ENCODE peak calls at places on chromosomes 3 and 15, in nine cellular contexts. Q is MM.1S, D is PC-3, I is neural progenitor cell, J is OCI-LY7, X is HCT116, M is GM23248, U is SK-N-SH, E is hepatocyte. Y is an unnamed sample.

GRCh38 chr3:141368925-141369794 is 856 bp downstream of the ZBTB38 start:
- DNase-seq in I (no peak), J (no peak), M (peak), U (no peak), Q (peak), D (peak), X (no peak), E (peak), Y (no peak)

GRCh38 chr3:197829397-197830045 is 38.5 kb downstream of the LRCH3 start:
- DNase-seq in U (no peak), J (no peak), M (no peak), Q (no peak), I (no peak), X (no peak), E (no peak), D (no peak), Y (no peak)

GRCh38 chr3:169289303-169289702 is 374.2 kb downstream of the MECOM start:
- DNase-seq in E (no peak), D (no peak), X (no peak), Q (no peak), U (no peak), I (peak), J (no peak), M (no peak), Y (no peak)

GRCh38 chr3:12484983-12485327 is 675 bp downstream of the TSEN2 start:
- DNase-seq in X (no peak), J (no peak), Q (no peak), I (peak), D (no peak), E (no peak), M (no peak), U (no peak), Y (peak)

GRCh38 chr15:74036271-74037170 is 42.0 kb downstream of the PML start:
- DNase-seq in M (peak), U (peak), X (peak), E (peak), D (peak), I (peak), Q (no peak), J (peak), Y (peak)

GRCh38 chr3:139533781-139534443 is 5.6 kb downstream of the RBP1 start:
- DNase-seq in Q (no peak), U (peak), X (peak), I (no peak), E (peak), M (peak), D (peak), J (no peak), Y (no peak)

GRCh38 chr3:31462050-31462569 is 70.6 kb upstream of the STT3B start:
- DNase-seq in I (no peak), D (no peak), U (no peak), M (peak), E (peak), X (no peak), Q (no peak), J (peak), Y (peak)

GRCh38 chr3:187403768-187404270 is 35.6 kb downstream of the RTP4 start:
- DNase-seq in I (no peak), E (peak), J (no peak), Q (no peak), U (no peak), M (peak), X (peak), D (peak), Y (no peak)

GRCh38 chr3:197577366-197578074 is 21.8 kb upstream of the BDH1 start:
- DNase-seq in I (no peak), Q (no peak), M (no peak), E (no peak), U (no peak), D (no peak), X (no peak), J (no peak), Y (no peak)

GRCh38 chr3:41175365-41175764 is 23.9 kb upstream of the CTNNB1 start:
- DNase-seq in X (no peak), Q (no peak), U (no peak), I (peak), J (no peak), M (peak), E (no peak), D (no peak), Y (peak)

GRCh38 chr3:41173926-41174702 is 25.2 kb upstream of the CTNNB1 start:
- DNase-seq in U (no peak), M (no peak), I (no peak), D (no peak), Q (no peak), X (no peak), E (no peak), J (no peak), Y (no peak)

GRCh38 chr3:41180396-41180795 is 18.9 kb upstream of the CTNNB1 start:
- DNase-seq in I (no peak), J (no peak), Q (no peak), X (no peak), E (no peak), M (no peak), D (no peak), U (no peak), Y (no peak)

GRCh38 chr3:41174703-41174964 is 24.7 kb upstream of the CTNNB1 start:
- DNase-seq in E (no peak), Q (no peak), J (no peak), U (no peak), I (no peak), X (no peak), D (no peak), M (no peak), Y (no peak)

DNA sequence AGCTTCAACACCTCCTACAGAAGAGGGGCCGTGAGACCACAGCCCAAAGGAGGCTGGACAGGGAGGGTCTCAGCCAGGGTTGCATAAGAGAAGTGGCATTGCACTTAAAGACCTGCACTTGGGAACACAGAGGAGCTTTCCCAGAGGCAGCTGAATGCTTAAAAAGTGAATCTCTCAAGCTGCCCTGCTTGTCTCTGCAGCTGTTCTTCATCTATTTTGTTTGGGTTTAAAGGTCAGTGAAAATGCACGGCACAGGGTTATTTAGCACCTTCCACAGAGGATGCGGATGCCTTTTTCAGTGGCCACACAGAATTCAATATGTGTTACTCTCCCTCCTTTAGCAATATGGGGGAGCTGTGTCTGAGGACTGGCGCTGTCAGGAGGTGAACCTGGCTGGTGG is 22.8 kb upstream of the CTNNB1 start:
- DNase-seq in I (no peak), E (no peak), X (no peak), U (no peak), J (no peak), M (no peak), Q (no peak), D (no peak), Y (no peak)
- TF ChIP-seq EZH2phosphoT487 in I (no peak), E (no peak), X (no peak), U (no peak), J (no peak), M (no peak), Q (no peak), D (no peak), Y (no peak)

GRCh38 chr15:76098685-76099084 is 38.9 kb downstream of the TMEM266 start:
- DNase-seq in M (no peak), X (no peak), E (peak), Q (no peak), U (no peak), D (no peak), J (no peak), I (no peak), Y (no peak)
- TF ChIP-seq EZH2phosphoT487 in M (no peak), X (no peak), E (no peak), Q (no peak), U (no peak), D (no peak), J (no peak), I (no peak), Y (no peak)

GRCh38 chr3:70806556-70806955 is 494.1 kb upstream of the MDFIC2 start:
- DNase-seq in D (no peak), X (no peak), E (no peak), I (no peak), J (no peak), Q (no peak), U (no peak), M (no peak), Y (no peak)
- TF ChIP-seq EZH2phosphoT487 in D (no peak), X (no peak), E (no peak), I (no peak), J (no peak), Q (no peak), U (no peak), M (no peak), Y (no peak)

DNA sequence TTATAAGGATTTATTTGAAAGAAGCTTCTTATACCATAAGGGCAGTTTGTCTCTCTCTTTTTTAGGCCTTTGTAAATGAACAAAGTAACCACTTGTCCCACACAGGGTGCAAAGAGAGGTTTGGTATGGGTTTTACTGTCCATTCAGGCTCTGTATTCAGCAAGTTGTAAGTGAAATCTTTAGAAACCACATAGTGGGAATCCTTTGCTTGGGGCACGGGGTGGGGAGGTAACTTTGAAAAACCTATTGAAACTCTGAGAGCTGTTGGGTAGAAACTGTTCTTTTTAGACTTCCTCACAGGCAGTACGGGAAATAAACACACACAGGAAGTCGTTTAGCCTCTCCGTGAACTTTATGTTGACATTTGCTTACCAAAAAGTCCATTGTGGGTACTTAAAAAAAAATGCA is 109.3 kb upstream of the RBMS3 start:
- DNase-seq in U (no peak), E (no peak), M (no peak), I (peak), J (peak), Q (peak), X (no peak), D (no peak), Y (no peak)
- TF ChIP-seq EZH2phosphoT487 in U (no peak), E (no peak), M (no peak), I (no peak), J (no peak), Q (no peak), X (no peak), D (no peak), Y (no peak)

GRCh38 chr3:100912571-100912970 is 80.7 kb downstream of the ABI3BP start:
- DNase-seq in E (no peak), I (no peak), U (no peak), Q (no peak), D (no peak), X (no peak), J (no peak), M (no peak), Y (no peak)

GRCh38 chr3:100911956-100912355 is 81.3 kb downstream of the ABI3BP start:
- DNase-seq in J (no peak), X (no peak), D (no peak), U (no peak), I (no peak), M (no peak), Q (no peak), E (no peak), Y (no peak)

GRCh38 chr3:100915706-100916105 is 77.5 kb downstream of the ABI3BP start:
- DNase-seq in I (no peak), Q (no peak), M (no peak), X (no peak), J (no peak), E (no peak), D (no peak), U (peak), Y (no peak)

GRCh38 chr3:100912976-100913375 is 80.2 kb downstream of the ABI3BP start:
- DNase-seq in X (no peak), D (peak), M (peak), U (no peak), Q (no peak), I (no peak), J (no peak), E (no peak), Y (no peak)

GRCh38 chr3:100913870-100914654 is 79.2 kb downstream of the ABI3BP start:
- DNase-seq in I (peak), X (no peak), E (peak), Q (no peak), D (no peak), M (peak), J (no peak), U (no peak), Y (no peak)
- TF ChIP-seq EZH2phosphoT487 in I (no peak), X (no peak), E (no peak), Q (no peak), D (no peak), M (no peak), J (no peak), U (no peak), Y (no peak)

GRCh38 chr3:23203651-23204111 is 554 bp downstream of the UBE2E2 start:
- DNase-seq in I (peak), M (peak), X (no peak), J (peak), D (peak), U (peak), Q (peak), E (peak), Y (peak)
- TF ChIP-seq EZH2phosphoT487 in I (no peak), M (no peak), X (no peak), J (no peak), D (no peak), U (no peak), Q (no peak), E (no peak), Y (no peak)

GRCh38 chr15:100529556-100529955 is 806 bp upstream of the CERS3 start:
- DNase-seq in E (no peak), M (no peak), X (no peak), J (no peak), Q (no peak), D (no peak), U (no peak), I (no peak), Y (no peak)
- TF ChIP-seq EZH2phosphoT487 in E (no peak), M (no peak), X (no peak), J (no peak), Q (no peak), D (no peak), U (no peak), I (no peak), Y (no peak)

GRCh38 chr3:73365756-73366397 is 258.9 kb downstream of the PDZRN3 start:
- DNase-seq in X (no peak), U (no peak), D (no peak), J (no peak), I (no peak), M (peak), E (peak), Q (no peak), Y (no peak)
- TF ChIP-seq EZH2phosphoT487 in X (no peak), U (no peak), D (no peak), J (no peak), I (no peak), M (no peak), E (no peak), Q (no peak), Y (no peak)

Y was measured in GM23338.